ENCODE peak calls at places on chromosome 17, in five cellular contexts. D is amniotic epithelial cell, I is adrenal gland, J is activated gamma-delta T cell treated with Interleukin-2 at 50 U/mL for 16 hours, W is OCI-LY7. L is an unnamed sample.

GRCh38 chr17:13253746-13254410 is 236.1 kb upstream of the ELAC2 start:
- DNase-seq in I (no peak), D (no peak), W (no peak), J (no peak), L (no peak)

GRCh38 chr17:76556759-76557367 is 17.0 kb downstream of the PRCD start:
- DNase-seq in J (peak), W (no peak), D (peak), I (no peak), L (peak)

GRCh38 chr17:68704897-68705296 is 103.7 kb upstream of the FAM20A start:
- DNase-seq in I (no peak), D (peak), J (no peak), W (no peak), L (peak)

GRCh38 chr17:37840576-37840975 is 83.6 kb upstream of the TBC1D3K start:
- DNase-seq in D (no peak), W (no peak), I (no peak), J (no peak), L (no peak)

GRCh38 chr17:58997756-58998553 is 108.7 kb downstream of the TRIM37 start:
- DNase-seq in J (no peak), D (no peak), I (no peak), W (no peak), L (peak)

GRCh38 chr17:6021011-6021400 is 49.2 kb upstream of the WSCD1 start:
- DNase-seq in W (no peak), D (no peak), I (no peak), J (no peak), L (no peak)

GRCh38 chr17:62707425-62707739 is 79.9 kb downstream of the MRC2 start:
- DNase-seq in I (no peak), J (no peak), W (no peak), D (no peak), L (no peak)

GRCh38 chr17:9677411-9677810 is 32.1 kb downstream of the USP43 start:
- DNase-seq in W (no peak), D (no peak), J (no peak), I (no peak), L (no peak)

GRCh38 chr17:40091691-40092397 is 8.5 kb downstream of the NR1D1 start:
- DNase-seq in D (no peak), I (peak), J (no peak), W (no peak), L (no peak)

GRCh38 chr17:72931163-72931562 is 161.3 kb downstream of the SLC39A11 start:
- DNase-seq in W (peak), I (no peak), D (no peak), J (no peak), L (no peak)

GRCh38 chr17:21213005-21213404 is 956 bp downstream of the TMEM11 start:
- DNase-seq in J (no peak), I (no peak), W (no peak), D (no peak), L (no peak)

GRCh38 chr17:33113281-33114010 is 121.8 kb downstream of the SPACA3 start:
- DNase-seq in D (no peak), W (no peak), I (peak), J (no peak), L (no peak)

GRCh38 chr17:47821424-47822379 is at the start of gene OSBPL7:
- DNase-seq in I (peak), D (peak), W (peak), J (peak), L (peak)

GRCh38 chr17:35679007-35679682 is 52.3 kb upstream of the RASL10B start:
- DNase-seq in D (peak), I (no peak), W (no peak), J (no peak), L (peak)

GRCh38 chr17:81740395-81740961 is 28.4 kb downstream of the SLC25A10 start:
- DNase-seq in D (no peak), W (no peak), J (no peak), I (no peak), L (peak)

GRCh38 chr17:17098426-17099035 is 56.3 kb downstream of the MPRIP start:
- DNase-seq in J (no peak), I (no peak), D (peak), W (no peak), L (peak)

GRCh38 chr17:1607971-1608320 is 20.7 kb downstream of the SLC43A2 start:
- DNase-seq in W (no peak), J (no peak), I (no peak), D (peak), L (peak)

GRCh38 chr17:49434821-49435581 is 20.3 kb upstream of the PHB1 start:
- DNase-seq in D (peak), J (peak), W (peak), I (peak), L (peak)

GRCh38 chr17:75876190-75876937 is 2.0 kb downstream of the TRIM47 start:
- DNase-seq in D (no peak), I (peak), J (peak), W (peak), L (no peak)

GRCh38 chr17:82020874-82021727 is 1.6 kb downstream of the CENPX start:
- DNase-seq in J (peak), I (peak), W (peak), D (peak), L (peak)

GRCh38 chr17:5702951-5703510 is 118.7 kb upstream of the NLRP1 start:
- DNase-seq in D (no peak), I (no peak), W (no peak), J (no peak), L (no peak)

GRCh38 chr17:61371606-61372005 is 28.0 kb upstream of the TBX2 start:
- DNase-seq in J (no peak), W (no peak), D (no peak), I (no peak), L (no peak)

GRCh38 chr17:21394265-21394664 is 18.1 kb downstream of the KCNJ12 start:
- DNase-seq in J (no peak), I (no peak), W (no peak), D (peak), L (no peak)

GRCh38 chr17:44466339-44466738 is 36.9 kb downstream of the GPATCH8 start:
- DNase-seq in W (no peak), J (no peak), D (no peak), I (no peak), L (no peak)